ENCODE peak calls at places on chromosomes 3 and 15, in seven cellular contexts. O is foreskin fibroblast; V is effector CD4-positive, alpha-beta T cell; K is SK-N-SH; T is naive thymus-derived CD8-positive, alpha-beta T cell; L is activated naive CD4-positive, alpha-beta T cell; I is EL. U is an unnamed sample.

GRCh38 chr3:20668411-20668810 is 482.4 kb upstream of the SGO1 start:
- DNase-seq in V (no peak), L (no peak), I (peak; percentile 44), T (no peak), O (peak; percentile 18), K (peak; percentile 38), U (peak; percentile 44)

GRCh38 chr3:130395916-130396315 is 50.4 kb downstream of the COL6A5 start:
- DNase-seq in O (peak; percentile 10), K (no peak), L (no peak), V (no peak), T (no peak), I (peak; percentile 41), U (peak; percentile 33)

GRCh38 chr3:183883291-183884096 is 1.2 kb downstream of the PARL start:
- DNase-seq in V (no peak), T (no peak), O (no peak), I (no peak), K (no peak), L (no peak), U (no peak)

GRCh38 chr3:188832961-188833615 is 338.7 kb upstream of the TPRG1 start:
- DNase-seq in L (no peak), K (no peak), T (no peak), V (no peak), O (peak; percentile 18), I (no peak), U (peak; percentile 29)

GRCh38 chr15:71572452-71573053 is 237.8 kb upstream of the NR2E3 start:
- DNase-seq in K (no peak), L (no peak), I (no peak), T (no peak), O (peak; percentile 21), V (no peak), U (no peak)

GRCh38 chr3:98343647-98344507 is 9.8 kb upstream of the OR5K4 start:
- DNase-seq in L (no peak), O (peak; percentile 1), K (peak; percentile 22), I (peak; percentile 50), V (no peak), T (no peak), U (peak; percentile 49)

GRCh38 chr3:66031102-66031698 is 7.5 kb downstream of the MAGI1 start:
- DNase-seq in I (no peak), L (no peak), V (no peak), T (no peak), O (no peak), K (no peak), U (no peak)

GRCh38 chr3:84692261-84692660 is 266.5 kb upstream of the CADM2 start:
- DNase-seq in V (no peak), K (no peak), O (no peak), T (no peak), L (no peak), I (no peak), U (no peak)

GRCh38 chr15:48396020-48396419 is 64.8 kb downstream of the DUT start:
- DNase-seq in V (no peak), I (no peak), O (no peak), K (no peak), T (no peak), L (no peak), U (peak; percentile 56)

GRCh38 chr15:67049351-67050044 is 15.9 kb upstream of the SMAD3 start:
- DNase-seq in K (no peak), T (no peak), O (peak; percentile 79), L (no peak), V (no peak), I (peak; percentile 98), U (peak; percentile 98)

GRCh38 chr15:33985287-33985686 is 17.0 kb downstream of the CHRM5 start:
- DNase-seq in T (no peak), K (no peak), I (peak; percentile 82), L (no peak), V (no peak), O (peak; percentile 69), U (peak; percentile 91)

GRCh38 chr15:31084176-31084575 is 17.3 kb downstream of the TRPM1 start:
- DNase-seq in V (no peak), I (no peak), T (no peak), L (no peak), O (no peak), K (no peak), U (no peak)

GRCh38 chr3:53154731-53155320 is 6.2 kb upstream of the PRKCD start:
- DNase-seq in L (no peak), I (no peak), V (no peak), O (no peak), T (no peak), K (no peak), U (no peak)

GRCh38 chr3:156473341-156473740 is 81.6 kb downstream of the SSR3 start:
- DNase-seq in L (no peak), I (no peak), O (no peak), V (no peak), K (peak; percentile 15), T (no peak), U (no peak)

GRCh38 chr3:12159227-12159601 is 502 bp upstream of the TIMP4 start:
- DNase-seq in K (no peak), T (no peak), L (no peak), I (no peak), V (no peak), O (peak; percentile 33), U (peak; percentile 42)

GRCh38 chr3:10551821-10552630 is 46.6 kb upstream of the ATP2B2 start:
- DNase-seq in V (peak; percentile 48), L (peak; percentile 18), I (peak; percentile 74), T (peak; percentile 44), O (peak; percentile 8), K (no peak), U (peak; percentile 52)

GRCh38 chr3:189903562-189904250 is 217.0 kb downstream of the P3H2 start:
- DNase-seq in V (no peak), I (no peak), T (no peak), L (no peak), K (no peak), O (no peak), U (no peak)

GRCh38 chr3:98514948-98515347 is 7.8 kb downstream of the CLDND1 start:
- DNase-seq in V (no peak), I (no peak), T (no peak), L (no peak), K (no peak), O (no peak), U (no peak)

GRCh38 chr15:90550919-90551318 is 21.2 kb downstream of the CRTC3 start:
- DNase-seq in V (no peak), I (peak; percentile 28), T (no peak), L (no peak), O (no peak), K (no peak), U (peak; percentile 35)

GRCh38 chr3:50205719-50206276 is 727 bp downstream of the SLC38A3 start:
- DNase-seq in I (no peak), V (no peak), T (peak; percentile 46), L (no peak), K (peak; percentile 62), O (peak; percentile 30), U (no peak)

GRCh38 chr3:176814252-176814651 is 383.0 kb downstream of the TBL1XR1 start:
- DNase-seq in O (peak; percentile 45), L (no peak), I (peak; percentile 55), V (no peak), K (peak; percentile 45), T (no peak), U (peak; percentile 51)

GRCh38 chr3:128310286-128311058 is 156.2 kb downstream of the DNAJB8 start:
- DNase-seq in O (no peak), L (no peak), V (no peak), K (no peak), T (no peak), I (no peak), U (no peak)

GRCh38 chr15:74233864-74234597 is 2.1 kb upstream of the CCDC33 start:
- DNase-seq in I (no peak), K (peak; percentile 44), L (no peak), V (no peak), T (no peak), O (no peak), U (no peak)

GRCh38 chr15:97728791-97729190 is 231.7 kb upstream of the ARRDC4 start:
- DNase-seq in T (no peak), O (no peak), V (no peak), K (no peak), I (no peak), L (no peak), U (no peak)

GRCh38 chr3:33425456-33425855 is 14.7 kb downstream of the UBP1 start:
- DNase-seq in V (no peak), L (no peak), O (no peak), K (no peak), T (no peak), I (no peak), U (no peak)

GRCh38 chr3:65231544-65231943 is 543.7 kb upstream of the ADAMTS9 start:
- DNase-seq in T (no peak), K (peak; percentile 53), L (no peak), I (no peak), O (no peak), V (no peak), U (no peak)

GRCh38 chr3:102060814-102061213 is 211.5 kb downstream of the NFKBIZ start:
- DNase-seq in T (no peak), I (peak; percentile 13), V (no peak), O (peak; percentile 26), K (no peak), L (no peak), U (peak; percentile 33)

GRCh38 chr3:61997112-61997511 is 376.2 kb downstream of the FEZF2 start:
- DNase-seq in V (no peak), O (peak; percentile 21), L (no peak), T (no peak), K (peak; percentile 47), I (no peak), U (no peak)

GRCh38 chr3:150965436-150965835 is 7.1 kb downstream of the CLRN1 start:
- DNase-seq in T (no peak), L (no peak), K (no peak), O (peak; percentile 13), I (no peak), V (no peak), U (no peak)

GRCh38 chr3:79651536-79652065 is 116.2 kb downstream of the ROBO1 start:
- DNase-seq in L (no peak), V (no peak), K (no peak), T (no peak), I (no peak), O (no peak), U (no peak)

GRCh38 chr3:13491206-13491974 is 11.3 kb downstream of the HDAC11 start:
- DNase-seq in L (no peak), I (no peak), O (no peak), K (no peak), V (no peak), T (no peak), U (no peak)

GRCh38 chr3:134332344-134332743 is 41.9 kb downstream of the AMOTL2 start:
- DNase-seq in I (no peak), L (no peak), K (no peak), T (no peak), O (no peak), V (no peak), U (peak; percentile 36)

GRCh38 chr3:117019082-117019713 is 309.6 kb downstream of the TUSC7 start:
- DNase-seq in O (peak; percentile 87), L (no peak), T (no peak), K (peak; percentile 60), I (peak; percentile 64), V (no peak), U (peak; percentile 79)

GRCh38 chr3:124995460-124995994 is 60.3 kb downstream of the HEG1 start:
- DNase-seq in V (peak; percentile 26), K (peak; percentile 73), L (no peak), O (peak; percentile 86), I (peak; percentile 47), T (peak; percentile 60), U (peak; percentile 62)

U was measured in EH.